ENCODE peak calls at places on chromosomes 6 and 20, in nine cellular contexts. A is dorsolateral prefrontal cortex, X is cardiac muscle cell, W is WERI-Rb-1, N is suprapubic skin, K is gastrocnemius medialis, G is IMR-90, U is mammary epithelial cell, L is psoas muscle. J is an unnamed sample.
A peak's percentile ranks its signal among the peaks of the same experiment; 100 is the strongest.

GRCh38 chr6:104226798-104227444 is 632.8 kb downstream of the HACE1 start:
- DNase-seq in W (no peak), N (no peak), U (no peak), X (no peak), A (no peak), K (no peak), L (no peak), G (no peak), J (no peak)

GRCh38 chr6:70028246-70028645 is 161.9 kb downstream of the COL19A1 start:
- DNase-seq in G (no peak), W (no peak), X (no peak), K (no peak), N (no peak), A (no peak), L (no peak), U (no peak), J (no peak)

GRCh38 chr6:166637806-166638458 is 10.9 kb upstream of the RPS6KA2 start:
- DNase-seq in K (no peak), U (no peak), A (no peak), G (no peak), N (no peak), L (no peak), X (no peak), W (no peak), J (no peak)

GRCh38 chr20:13613917-13614316 is 24.8 kb downstream of the TASP1 start:
- DNase-seq in G (no peak), U (no peak), A (no peak), X (peak; percentile 70), W (no peak), N (no peak), K (no peak), L (no peak), J (peak; percentile 62)

GRCh38 chr6:42405025-42405424 is 46.7 kb downstream of the TRERF1 start:
- DNase-seq in L (no peak), W (no peak), U (no peak), N (no peak), K (no peak), X (peak; percentile 24), G (peak; percentile 86), A (no peak), J (peak; percentile 76)

GRCh38 chr6:105317607-105318533 is 85.0 kb downstream of the PREP start:
- DNase-seq in K (peak; percentile 49), A (no peak), W (peak; percentile 16), X (no peak), G (no peak), L (no peak), N (no peak), U (no peak), J (no peak)

GRCh38 chr6:167658106-167658505 is 168.6 kb upstream of the AFDN start:
- DNase-seq in G (no peak), L (no peak), K (no peak), X (no peak), N (no peak), W (no peak), U (no peak), A (no peak), J (no peak)

GRCh38 chr20:19269737-19270325 is 57.4 kb downstream of the SLC24A3 start:
- DNase-seq in K (no peak), G (no peak), W (no peak), U (no peak), N (no peak), X (no peak), L (no peak), A (no peak), J (peak; percentile 3)

GRCh38 chr20:62543470-62544302 is 67.9 kb upstream of the GATA5 start:
- DNase-seq in U (no peak), L (no peak), N (no peak), G (no peak), X (no peak), W (no peak), A (no peak), K (no peak), J (no peak)

GRCh38 chr20:5557123-5557522 is 193.1 kb upstream of the SHLD1 start:
- DNase-seq in W (peak; percentile 67), K (peak; percentile 24), U (peak; percentile 11), G (peak; percentile 47), A (peak; percentile 30), L (peak; percentile 64), N (no peak), X (peak; percentile 54), J (peak; percentile 18)

GRCh38 chr20:52242237-52243230 is 51.0 kb upstream of the ZFP64 start:
- DNase-seq in G (peak; percentile 11), A (no peak), U (no peak), N (no peak), K (no peak), W (no peak), L (no peak), X (peak; percentile 33), J (no peak)

GRCh38 chr6:146895101-146895771 is 296.5 kb downstream of the ADGB start:
- DNase-seq in G (no peak), L (no peak), K (no peak), W (no peak), N (no peak), A (no peak), U (no peak), X (no peak), J (no peak)

GRCh38 chr6:160141001-160141726 is 19.5 kb downstream of the SLC22A1 start:
- DNase-seq in X (peak; percentile 53), N (no peak), U (no peak), L (no peak), K (no peak), G (peak; percentile 84), A (no peak), W (no peak), J (peak; percentile 75)

DNA sequence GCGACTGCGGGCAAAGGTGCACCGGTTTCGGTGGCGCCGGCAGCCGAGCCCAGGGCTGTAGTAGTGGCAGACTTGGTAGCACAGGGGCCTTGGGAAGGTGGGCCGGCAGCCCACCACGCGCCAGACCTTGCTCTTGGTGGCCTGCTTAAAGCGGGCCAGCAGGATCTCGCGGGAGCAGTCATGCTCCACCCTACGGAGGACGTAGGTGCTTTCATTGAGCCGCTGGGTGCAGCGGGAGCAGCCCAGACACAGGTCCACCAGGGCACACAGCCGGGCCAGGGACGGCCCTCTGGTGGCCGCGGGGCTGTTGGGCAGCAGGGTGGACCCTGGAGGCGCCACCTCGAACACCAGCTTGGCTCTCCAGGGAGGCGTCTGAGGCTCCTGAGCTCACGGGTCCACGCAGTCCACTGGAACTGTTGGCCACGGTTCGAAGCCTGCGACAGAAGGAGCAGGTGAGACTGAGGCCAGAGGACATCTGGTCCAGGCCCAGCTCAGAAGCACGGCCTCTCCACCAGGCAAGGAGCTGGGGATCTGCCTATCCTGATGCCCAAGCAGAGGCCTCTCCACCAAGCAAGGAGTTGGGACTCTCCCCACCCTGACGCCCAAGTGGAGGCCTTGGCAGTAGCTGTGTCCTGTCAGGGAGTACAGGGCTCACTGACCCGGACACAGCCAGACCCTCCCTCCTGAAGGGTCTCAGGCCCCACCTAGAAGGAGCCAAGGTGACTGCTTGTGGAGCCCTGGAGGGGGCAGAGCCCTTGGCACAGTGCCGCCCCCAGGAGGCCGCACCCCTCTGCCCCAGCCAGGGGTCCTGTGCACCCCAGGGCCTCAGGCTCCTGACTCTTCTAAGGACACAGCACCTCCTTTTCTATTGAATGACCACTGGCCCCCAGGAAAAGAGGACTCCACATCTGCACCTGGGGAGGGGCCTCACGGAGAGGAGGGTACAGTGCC is 976 bp downstream of the HELZ2 start:
- DNase-seq in X (no peak), G (no peak), L (no peak), K (no peak), W (no peak), U (no peak), N (no peak), A (no peak), J (no peak)
- H3K27ac ChIP-seq in X (no peak overlapping the region), G (peak overlapping the region; percentile 75), L (peak overlapping the region; percentile 60), K (peak overlapping the region; percentile 67), W (no peak overlapping the region), U (peak overlapping the region; percentile 62), N (peak overlapping the region; percentile 76), A (no peak overlapping the region), J (no peak overlapping the region)

GRCh38 chr6:35195120-35195780 is 18.5 kb upstream of the SCUBE3 start:
- DNase-seq in L (no peak), X (no peak), K (no peak), G (no peak), A (no peak), N (no peak), W (no peak), U (peak; percentile 17), J (no peak)
- TF ChIP-seq CTCF in L (no peak), X (no peak), K (no peak), G (no peak), A (no peak), N (no peak), W (no peak), U (no peak), J (no peak)

DNA sequence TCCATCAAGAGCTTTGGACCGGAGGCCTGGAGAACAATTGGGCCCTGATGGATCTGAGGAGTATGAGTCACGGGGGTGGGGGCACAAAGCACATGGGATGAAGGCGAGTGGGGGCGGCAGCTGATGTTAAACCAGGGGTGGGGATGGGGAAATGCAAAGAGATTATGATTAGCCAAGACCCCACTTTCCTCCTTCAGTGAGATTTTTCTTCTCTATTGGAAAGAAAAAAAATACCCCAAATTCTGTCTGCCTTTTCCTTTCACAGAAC is 57.9 kb downstream of the ARHGAP40 start:
- DNase-seq in A (no peak), U (no peak), X (no peak), W (no peak), L (no peak), G (no peak), K (no peak), N (no peak), J (no peak)
- H3K4me3 ChIP-seq in A (no peak overlapping the region), U (no peak overlapping the region), X (no peak overlapping the region), W (no peak overlapping the region), L (no peak overlapping the region), G (no peak overlapping the region), K (no peak overlapping the region), N (no peak overlapping the region), J (no peak overlapping the region)

DNA sequence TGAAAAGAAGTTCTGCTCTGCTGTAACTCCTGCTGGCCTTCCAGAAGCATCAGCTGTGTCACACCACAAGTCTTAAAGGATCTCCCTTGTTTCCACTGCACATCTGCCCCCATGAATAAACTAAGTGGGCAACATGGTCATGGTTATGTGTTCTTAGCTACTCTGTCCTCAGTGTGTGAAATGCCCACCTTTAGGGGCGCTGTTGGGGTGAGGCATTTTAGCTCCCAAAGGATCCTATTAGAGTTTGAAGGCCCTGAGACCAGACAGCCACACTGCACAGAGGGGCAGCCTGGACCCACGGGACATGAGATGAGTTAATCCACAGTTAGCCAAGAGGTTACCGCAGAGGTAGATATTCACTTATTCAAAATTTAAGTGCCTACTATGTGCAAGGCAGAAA is 294.3 kb upstream of the QKI start:
- DNase-seq in K (no peak), G (no peak), A (no peak), L (no peak), X (no peak), U (no peak), N (no peak), W (no peak), J (no peak)
- H3K27ac ChIP-seq in K (no peak overlapping the region), G (no peak overlapping the region), A (no peak overlapping the region), L (no peak overlapping the region), X (no peak overlapping the region), U (no peak overlapping the region), N (no peak overlapping the region), W (no peak overlapping the region), J (no peak overlapping the region)

GRCh38 chr20:44448753-44449546 is 26.7 kb upstream of the TTPAL start:
- DNase-seq in G (no peak), L (no peak), W (peak; percentile 32), X (peak; percentile 31), K (no peak), U (no peak), N (no peak), A (no peak), J (no peak)
- TF ChIP-seq CTCF in G (peak; percentile 9), L (no peak), W (peak; percentile 72), X (peak; percentile 42), K (no peak), U (peak; percentile 46), N (no peak), A (no peak), J (no peak)